ENCODE peak calls at places on chromosomes 5 and 9, in four cellular contexts. K is coronary artery, C is heart right ventricle, H is left ventricle myocardium inferior. J is an unnamed sample.

GRCh38 chr5:58041884-58042283 is 418.0 kb downstream of the PLK2 start:
- DNase-seq in K (no peak), C (no peak), H (no peak), J (no peak)

GRCh38 chr5:43038523-43038989 is 1.6 kb downstream of the ANXA2R start:
- DNase-seq in K (no peak), C (no peak), H (no peak), J (no peak)

GRCh38 chr5:68319316-68320093 is 103.9 kb downstream of the PIK3R1 start:
- DNase-seq in K (no peak), C (no peak), H (no peak), J (no peak)

GRCh38 chr5:131423056-131423455 is 159.2 kb downstream of the CDC42SE2 start:
- DNase-seq in K (no peak), C (no peak), H (no peak), J (no peak)

GRCh38 chr5:96080557-96080956 is 118.9 kb upstream of the ELL2 start:
- DNase-seq in K (no peak), C (no peak), H (no peak), J (no peak)

GRCh38 chr5:178241259-178241658 is 8.7 kb upstream of the PHYKPL start:
- DNase-seq in K (no peak), C (peak; percentile 44), H (peak; percentile 42), J (no peak)

GRCh38 chr9:124629600-124629999 is 122.4 kb upstream of the NR5A1 start:
- DNase-seq in K (no peak), C (no peak), H (no peak), J (no peak)

GRCh38 chr9:12748016-12748415 is 26.8 kb upstream of the LURAP1L start:
- DNase-seq in K (no peak), C (no peak), H (no peak), J (no peak)

GRCh38 chr5:122723606-122724352 is 51.1 kb upstream of the SNX2 start:
- DNase-seq in K (no peak), C (no peak), H (no peak), J (no peak)

GRCh38 chr5:140672455-140673186 is 755 bp downstream of the DND1 start:
- DNase-seq in K (no peak), C (peak; percentile 28), H (no peak), J (no peak)

GRCh38 chr5:59380350-59380951 is 513.1 kb downstream of the PDE4D start:
- DNase-seq in K (no peak), C (no peak), H (no peak), J (no peak)

GRCh38 chr5:57435701-57436134 is 46.9 kb downstream of the ACTBL2 start:
- DNase-seq in K (no peak), C (no peak), H (no peak), J (no peak)

GRCh38 chr5:74538206-74538661 is 102.3 kb downstream of the ENC1 start:
- DNase-seq in K (peak; percentile 79), C (peak; percentile 61), H (peak; percentile 72), J (no peak)

GRCh38 chr9:134566196-134566822 is 75.3 kb upstream of the COL5A1 start:
- DNase-seq in K (peak; percentile 36), C (no peak), H (no peak), J (no peak)

GRCh38 chr5:5467737-5468136 is 45.3 kb downstream of the ICE1 start:
- DNase-seq in K (no peak), C (no peak), H (no peak), J (no peak)

GRCh38 chr9:132232522-132232921 is 70.7 kb downstream of the NTNG2 start:
- DNase-seq in K (no peak), C (no peak), H (no peak), J (no peak)

GRCh38 chr9:114372971-114373591 is 14.7 kb downstream of the AKNA start:
- DNase-seq in K (no peak), C (peak; percentile 57), H (peak; percentile 62), J (peak; percentile 17)

GRCh38 chr5:137370511-137371071 is 128.5 kb downstream of the SPOCK1 start:
- DNase-seq in K (no peak), C (no peak), H (no peak), J (no peak)

GRCh38 chr5:10621837-10622236 is 58.0 kb downstream of the ANKRD33B start:
- DNase-seq in K (no peak), C (no peak), H (no peak), J (no peak)

GRCh38 chr5:177035982-177036381 is 13.5 kb downstream of the ZNF346 start:
- DNase-seq in K (no peak), C (no peak), H (no peak), J (no peak)

GRCh38 chr5:72459089-72459661 is 48.0 kb downstream of the ZNF366 start:
- DNase-seq in K (no peak), C (no peak), H (no peak), J (no peak)

GRCh38 chr5:5421149-5421960 is 1.1 kb upstream of the ICE1 start:
- DNase-seq in K (no peak), C (no peak), H (no peak), J (no peak)

GRCh38 chr9:85171163-85171562 is 501.6 kb downstream of the NTRK2 start:
- DNase-seq in K (no peak), C (no peak), H (no peak), J (no peak)

GRCh38 chr5:132747693-132748440 is 641 bp downstream of the CCNI2 start:
- DNase-seq in K (no peak), C (no peak), H (no peak), J (no peak)

GRCh38 chr9:98316445-98317133 is 61.1 kb upstream of the TBC1D2 start:
- DNase-seq in K (no peak), C (no peak), H (no peak), J (no peak)

GRCh38 chr9:126081746-126082145 is 244.9 kb upstream of the MVB12B start:
- DNase-seq in K (no peak), C (no peak), H (no peak), J (no peak)

GRCh38 chr5:53073349-53073748 is 36.2 kb downstream of the MOCS2 start:
- DNase-seq in K (no peak), C (no peak), H (no peak), J (no peak)

GRCh38 chr9:89154651-89155336 is 23.8 kb downstream of the SHC3 start:
- DNase-seq in K (no peak), C (no peak), H (no peak), J (no peak)

GRCh38 chr5:172772112-172772906 is 1.3 kb upstream of the DUSP1 start:
- DNase-seq in K (peak; percentile 99), C (peak; percentile 88), H (peak; percentile 89), J (peak; percentile 46)

GRCh38 chr5:102807878-102808502 is 52.9 kb downstream of the PAM start:
- DNase-seq in K (no peak), C (no peak), H (no peak), J (no peak)

GRCh38 chr5:73233461-73234151 is 60.6 kb downstream of the TMEM174 start:
- DNase-seq in K (no peak), C (no peak), H (peak; percentile 14), J (no peak)

GRCh38 chr5:59744531-59744992 is 149.0 kb downstream of the PDE4D start:
- DNase-seq in K (no peak), C (no peak), H (no peak), J (no peak)

GRCh38 chr9:127796225-127796813 is 6.4 kb upstream of the FPGS start:
- DNase-seq in K (peak; percentile 73), C (no peak), H (no peak), J (no peak)
- H3K27ac ChIP-seq in K (no peak overlapping the region), C (no peak overlapping the region), H (peak overlapping the region; percentile 50), J (no peak overlapping the region)

DNA sequence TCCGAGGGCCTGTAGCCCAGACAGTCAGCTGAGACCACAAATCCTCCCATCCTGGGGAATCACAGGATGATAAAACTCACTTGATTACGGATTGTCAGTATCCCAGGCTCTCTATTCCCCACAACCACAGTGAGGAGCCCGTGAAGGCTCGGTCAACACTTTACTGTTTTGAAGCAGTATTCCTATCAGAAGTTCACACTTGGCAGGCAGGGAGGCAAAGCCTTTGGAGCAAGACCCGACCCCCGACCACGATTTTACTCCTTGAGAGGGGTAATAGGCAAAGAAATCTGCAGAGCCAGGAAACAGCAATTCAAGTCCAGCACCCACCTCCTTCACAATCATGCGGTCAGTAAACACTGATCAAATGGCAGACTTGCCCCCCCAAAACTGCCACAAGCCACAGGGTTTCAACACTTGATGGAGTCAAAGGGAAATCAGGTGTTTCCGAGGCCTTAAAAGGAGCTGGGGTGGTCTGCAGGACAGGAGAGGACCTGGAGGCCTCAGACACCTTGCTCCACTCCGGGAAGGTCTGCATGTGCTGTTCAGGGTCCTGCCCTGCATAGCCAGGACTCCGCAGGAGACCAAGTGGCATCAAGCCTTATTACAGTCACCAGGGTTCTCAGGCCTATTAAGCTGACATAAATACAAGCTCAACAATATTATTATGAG is 25.2 kb downstream of the BICD2 start:
- DNase-seq in K (peak; percentile 68), C (no peak), H (no peak), J (no peak)
- H3K27ac ChIP-seq in K (peak overlapping the region; percentile 42), C (peak overlapping the region; percentile 54), H (peak overlapping the region; percentile 80), J (peak overlapping the region; percentile 23)

DNA sequence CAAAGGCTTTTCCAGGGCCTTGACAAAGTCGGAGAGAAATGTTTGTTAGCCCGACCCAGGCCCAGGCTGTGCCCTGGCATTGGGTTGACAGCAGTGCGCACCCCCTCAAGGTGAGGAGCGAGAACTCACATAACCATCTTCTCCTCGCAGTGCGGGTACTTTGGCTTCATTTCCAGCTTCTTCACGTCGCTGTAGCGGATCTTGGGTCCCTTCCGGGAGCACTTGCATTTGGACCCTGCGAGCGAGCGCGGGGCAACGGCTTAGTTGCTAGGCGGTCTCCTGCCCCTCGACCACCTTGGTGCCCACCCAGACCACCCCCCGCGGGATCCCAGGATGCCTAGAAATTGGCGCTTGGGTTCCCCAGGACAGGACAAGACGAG is 496 bp downstream of the CXCL14 start:
- DNase-seq in K (no peak), C (no peak), H (no peak), J (no peak)
- H3K27ac ChIP-seq in K (no peak overlapping the region), C (no peak overlapping the region), H (no peak overlapping the region), J (no peak overlapping the region)

DNA sequence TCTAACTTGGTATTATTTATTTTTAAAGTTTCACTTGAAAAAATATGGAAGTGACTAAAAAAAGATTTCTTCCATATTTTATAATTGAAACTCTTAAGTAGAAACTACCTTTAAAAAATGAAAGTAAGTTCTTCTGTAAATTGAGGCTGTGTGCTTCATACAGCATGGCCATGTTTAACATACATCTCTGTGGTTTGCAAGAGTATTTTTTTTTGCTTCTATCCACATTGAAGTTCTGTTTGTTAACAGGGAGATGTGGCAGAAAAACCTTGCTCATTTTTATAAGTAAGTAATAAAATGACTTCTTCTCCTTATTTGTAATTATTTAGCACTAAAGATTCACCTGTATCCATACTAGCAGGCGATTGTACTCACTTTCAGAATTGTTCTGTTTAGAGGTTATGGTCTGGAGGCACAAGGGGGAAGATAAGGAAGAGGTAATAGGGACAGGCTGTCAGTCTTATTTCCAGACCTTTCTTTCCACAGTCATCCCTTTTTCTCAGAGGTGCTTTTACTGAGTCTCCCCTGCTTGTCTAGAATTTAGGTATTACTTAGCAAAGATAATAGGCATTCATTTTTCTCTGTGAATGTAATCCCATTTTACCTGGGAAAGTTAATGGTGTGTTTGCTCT is 16.0 kb downstream of the FYB1 start:
- DNase-seq in K (no peak), C (no peak), H (no peak), J (no peak)
- H3K27ac ChIP-seq in K (no peak overlapping the region), C (no peak overlapping the region), H (no peak overlapping the region), J (no peak overlapping the region)

J was measured in substantia nigra.